ENCODE peak calls at places on chromosome X, in six cellular contexts. N is fibroblast of lung, D is cardiac muscle cell, L is fibroblast of the aortic adventitia, Q is astrocyte of the cerebellum, Z is dorsolateral prefrontal cortex. T is an unnamed sample.
A peak's percentile ranks its signal among the peaks of the same experiment; 100 is the strongest.

GRCh38 chrX:115493015-115493414 is 68.0 kb upstream of the PLS3 start:
- DNase-seq in N (no peak), D (no peak), L (no peak), Q (no peak), Z (no peak), T (no peak)

GRCh38 chrX:9902651-9903050 is 64.5 kb upstream of the CLDN34 start:
- DNase-seq in N (peak; percentile 48), D (no peak), L (no peak), Q (no peak), Z (peak; percentile 42), T (no peak)

GRCh38 chrX:111039606-111040005 is 56.4 kb upstream of the PAK3 start:
- DNase-seq in N (peak; percentile 10), D (no peak), L (peak; percentile 0), Q (no peak), Z (no peak), T (no peak)

GRCh38 chrX:155247497-155247896 is 16.8 kb downstream of the RAB39B start:
- DNase-seq in N (no peak), D (no peak), L (no peak), Q (no peak), Z (no peak), T (no peak)

GRCh38 chrX:73214366-73215094 is at the start of gene NAP1L2:
- DNase-seq in N (peak; percentile 54), D (peak; percentile 6), L (peak; percentile 9), Q (peak; percentile 23), Z (peak; percentile 56), T (peak; percentile 0)

GRCh38 chrX:9676738-9677097 is 88.9 kb downstream of the GPR143 start:
- DNase-seq in N (no peak), D (no peak), L (no peak), Q (no peak), Z (no peak), T (peak; percentile 12)

GRCh38 chrX:110280954-110281353 is 36.9 kb downstream of the AMMECR1 start:
- DNase-seq in N (peak; percentile 65), D (no peak), L (peak; percentile 62), Q (peak; percentile 13), Z (no peak), T (no peak)

GRCh38 chrX:71298119-71298518 is 3.4 kb upstream of the ITGB1BP2 start:
- DNase-seq in N (no peak), D (peak; percentile 61), L (no peak), Q (no peak), Z (no peak), T (no peak)

GRCh38 chrX:111498538-111499103 is 12.8 kb upstream of the SERTM2 start:
- DNase-seq in N (no peak), D (no peak), L (no peak), Q (no peak), Z (no peak), T (no peak)

GRCh38 chrX:110178179-110178865 is 139.6 kb downstream of the AMMECR1 start:
- DNase-seq in N (peak; percentile 24), D (no peak), L (no peak), Q (no peak), Z (no peak), T (no peak)

GRCh38 chrX:48458711-48459110 is 11.3 kb downstream of the SLC38A5 start:
- DNase-seq in N (no peak), D (peak; percentile 41), L (no peak), Q (no peak), Z (no peak), T (no peak)

GRCh38 chrX:71095971-71096701 is 485 bp downstream of the FOXO4 start:
- DNase-seq in N (peak; percentile 47), D (no peak), L (peak; percentile 47), Q (peak; percentile 2), Z (no peak), T (peak; percentile 54)

GRCh38 chrX:111756486-111756885 is 75.5 kb downstream of the ALG13 start:
- DNase-seq in N (no peak), D (no peak), L (no peak), Q (no peak), Z (no peak), T (no peak)

GRCh38 chrX:40933132-40934078 is 151.8 kb upstream of the USP9X start:
- DNase-seq in N (peak; percentile 72), D (peak; percentile 61), L (peak; percentile 74), Q (peak; percentile 38), Z (no peak), T (peak; percentile 47)

GRCh38 chrX:2697306-2697705 is 6.2 kb downstream of the CD99 start:
- DNase-seq in N (no peak), D (no peak), L (peak; percentile 36), Q (no peak), Z (no peak), T (no peak)
- H3K4me3 ChIP-seq in N (no peak overlapping the region), D (no peak overlapping the region), L (peak overlapping the region; percentile 31), Q (no peak overlapping the region), Z (no peak overlapping the region), T (no peak overlapping the region)

DNA sequence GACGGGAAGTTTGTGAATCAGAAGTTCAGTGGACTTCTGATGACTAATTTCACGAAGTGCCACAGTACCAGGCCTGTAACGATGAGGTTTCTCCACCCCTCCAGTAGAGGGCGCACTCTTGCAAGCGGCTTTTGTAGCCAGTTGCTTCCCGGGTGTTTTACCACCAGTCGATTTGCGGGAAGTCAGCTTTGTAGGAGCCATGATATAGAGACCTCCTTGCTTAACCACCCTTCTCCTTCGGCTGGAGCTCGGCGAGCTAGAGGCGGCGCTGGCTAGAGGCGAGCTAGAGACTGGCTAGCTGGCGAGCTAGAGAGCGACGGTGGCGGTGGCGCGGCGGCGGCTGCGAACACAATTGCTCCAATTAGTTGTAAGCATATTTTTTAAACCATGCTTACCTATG is 72.0 kb downstream of the IL1RAPL1 start:
- DNase-seq in N (no peak), D (no peak), L (no peak), Q (no peak), Z (no peak), T (peak; percentile 3)
- TF ChIP-seq CTCF in N (no peak), D (peak; percentile 10), L (no peak), Q (peak; percentile 25), Z (no peak), T (peak; percentile 26)

GRCh38 chrX:23228454-23228853 is 106.2 kb upstream of the PTCHD1 start:
- DNase-seq in N (no peak), D (no peak), L (no peak), Q (no peak), Z (no peak), T (no peak)
- H3K4me3 ChIP-seq in N (no peak overlapping the region), D (no peak overlapping the region), L (no peak overlapping the region), Q (no peak overlapping the region), Z (no peak overlapping the region), T (no peak overlapping the region)

GRCh38 chrX:154097003-154097596 is 417 bp downstream of the MECP2 start:
- DNase-seq in N (peak; percentile 57), D (peak; percentile 72), L (peak; percentile 55), Q (peak; percentile 15), Z (peak; percentile 71), T (peak; percentile 74)
- TF ChIP-seq CTCF in N (no peak), D (no peak), L (no peak), Q (no peak), Z (no peak), T (no peak)

GRCh38 chrX:129744881-129745321 is 6.1 kb downstream of the XPNPEP2 start:
- DNase-seq in N (no peak), D (no peak), L (no peak), Q (no peak), Z (no peak), T (no peak)
- H3K4me3 ChIP-seq in N (no peak overlapping the region), D (no peak overlapping the region), L (no peak overlapping the region), Q (no peak overlapping the region), Z (no peak overlapping the region), T (no peak overlapping the region)

DNA sequence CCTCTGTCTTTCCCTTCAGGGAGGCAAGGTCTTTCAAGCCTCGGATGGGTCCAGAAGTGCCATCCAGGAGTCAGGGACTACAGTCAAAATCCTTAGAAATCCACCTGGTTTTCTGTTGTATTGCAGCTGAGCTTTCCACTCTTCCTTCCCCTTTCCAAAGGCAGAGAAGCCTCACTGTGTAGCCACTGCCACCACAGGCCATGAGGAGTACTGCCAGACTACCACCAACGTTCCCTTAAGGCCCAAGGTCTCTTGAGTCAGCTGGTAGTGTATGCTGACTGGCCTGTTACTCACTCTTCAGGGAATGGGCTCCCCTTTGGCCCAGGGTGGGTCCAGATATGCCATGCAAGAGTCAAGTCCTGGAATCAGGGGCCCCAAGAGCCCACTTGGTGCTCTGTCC is 1454.1 kb downstream of the PCDH19 start:
- DNase-seq in N (no peak), D (no peak), L (no peak), Q (no peak), Z (no peak), T (no peak)
- TF ChIP-seq CTCF in N (no peak), D (no peak), L (no peak), Q (no peak), Z (no peak), T (no peak)

DNA sequence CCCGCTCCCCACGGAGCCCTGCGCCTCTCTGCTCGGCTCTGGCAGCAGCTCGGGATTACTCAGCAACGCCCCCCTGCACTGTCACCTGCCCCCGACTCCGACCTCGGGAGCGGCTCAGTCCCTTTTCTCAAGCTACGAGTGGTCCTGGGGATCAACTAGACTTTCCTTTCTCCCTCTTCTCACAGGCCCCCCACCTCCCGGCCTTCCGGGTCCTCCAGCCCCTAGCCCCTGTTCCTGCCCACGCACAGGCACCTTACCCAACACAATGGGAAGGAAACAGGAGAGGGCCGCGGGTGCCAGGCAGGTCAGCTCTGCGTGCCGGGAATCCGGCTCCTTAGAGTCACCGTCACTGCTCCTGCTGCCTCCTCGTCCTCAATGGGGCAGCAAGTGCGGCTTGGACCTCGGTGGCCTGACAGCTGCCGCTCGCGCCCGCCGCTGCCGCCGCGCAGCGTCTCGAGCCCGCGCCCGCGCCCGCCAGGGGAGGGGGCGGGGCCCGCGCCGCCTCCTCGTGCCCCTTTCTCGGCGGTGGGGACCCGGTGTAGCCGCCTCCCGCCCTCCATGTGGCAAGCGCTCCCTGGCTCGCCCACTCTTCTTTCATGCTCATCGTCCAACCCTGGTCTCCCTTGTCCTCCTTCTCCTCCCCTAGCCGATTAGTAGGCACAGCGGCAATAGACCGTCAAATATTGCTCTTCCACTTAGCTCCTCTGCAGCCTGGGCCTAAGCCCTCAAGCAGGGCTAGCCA is at the start of gene RAB9B:
- DNase-seq in N (peak; percentile 42), D (peak; percentile 59), L (no peak), Q (no peak), Z (peak; percentile 70), T (no peak)
- H3K4me3 ChIP-seq in N (peak within 1 kb of the TSS; percentile 22), D (peak within 1 kb of the TSS; percentile 44), L (peak within 1 kb of the TSS; percentile 63), Q (peak within 1 kb of the TSS; percentile 49), Z (peak within 1 kb of the TSS; percentile 66), T (peak within 1 kb of the TSS; percentile 68)

T was measured in GM12865.